ENCODE peak calls at places on chromosomes 1 and 21, in ten cellular contexts. W is NCI-H1694 treated with DMSO at 0.1 percent for 48 hours; S is CD4-positive, alpha-beta T cell; E is adrenal gland; J is right cardiac atrium; P is left lobe of liver; I is NCI-H1092; A is bronchial epithelial cell; H is MM.1S; T is NCI-H1105 treated with DMSO at 0.1 percent for 48 hours. Z is an unnamed sample.

GRCh38 chr1:178263341-178263740 is 169.4 kb downstream of the RASAL2 start:
- DNase-seq in T (no peak), A (no peak), E (no peak), I (no peak), W (no peak), S (no peak), P (no peak), J (no peak), H (no peak), Z (no peak)

GRCh38 chr1:198681831-198682756 is 43.3 kb downstream of the PTPRC start:
- DNase-seq in A (peak), I (no peak), H (peak), P (no peak), T (peak), S (peak), J (peak), E (peak), W (peak), Z (peak)

GRCh38 chr1:155318082-155318481 is 2.6 kb upstream of the RUSC1 start:
- DNase-seq in A (no peak), I (no peak), T (no peak), P (no peak), W (no peak), E (no peak), H (no peak), S (no peak), J (peak), Z (no peak)

GRCh38 chr1:200962631-200963030 is 60.9 kb downstream of the KIF21B start:
- DNase-seq in W (no peak), S (no peak), H (no peak), A (no peak), J (no peak), T (no peak), P (no peak), E (no peak), I (no peak), Z (no peak)

GRCh38 chr1:201891451-201892045 is 2.9 kb downstream of the SHISA4 start:
- DNase-seq in E (no peak), J (no peak), W (no peak), I (no peak), H (no peak), A (no peak), P (no peak), T (no peak), S (no peak), Z (no peak)

GRCh38 chr1:19124273-19124672 is 85.8 kb downstream of the UBR4 start:
- DNase-seq in T (no peak), I (no peak), A (no peak), W (no peak), P (no peak), S (no peak), J (no peak), E (no peak), H (no peak), Z (no peak)

GRCh38 chr1:156372876-156373275 is 3.9 kb downstream of the RHBG start:
- DNase-seq in H (no peak), J (no peak), W (no peak), T (no peak), S (no peak), A (no peak), P (no peak), E (no peak), I (no peak), Z (no peak)

GRCh38 chr1:221169447-221169889 is 290.2 kb downstream of the HLX start:
- DNase-seq in T (no peak), J (no peak), P (no peak), S (no peak), H (no peak), I (no peak), A (peak), W (no peak), E (no peak), Z (no peak)

GRCh38 chr1:67609942-67610341 is 75.1 kb upstream of the GADD45A start:
- DNase-seq in T (no peak), W (no peak), H (no peak), J (no peak), I (no peak), A (no peak), P (no peak), S (no peak), E (no peak), Z (no peak)

GRCh38 chr1:4771267-4771666 is 116.9 kb downstream of the AJAP1 start:
- DNase-seq in I (no peak), P (no peak), T (no peak), J (no peak), H (no peak), A (no peak), S (no peak), E (no peak), W (no peak), Z (no peak)

GRCh38 chr1:153238536-153238935 is 21.0 kb upstream of the LORICRIN start:
- DNase-seq in S (no peak), J (no peak), E (no peak), P (no peak), I (no peak), W (no peak), H (no peak), A (no peak), T (no peak), Z (no peak)

GRCh38 chr21:45363921-45364463 is 41.0 kb upstream of the COL18A1 start:
- DNase-seq in W (no peak), A (peak), I (no peak), J (peak), T (no peak), E (peak), S (peak), P (no peak), H (no peak), Z (peak)

GRCh38 chr1:55931272-55931940 is 648.0 kb downstream of the PLPP3 start:
- DNase-seq in P (no peak), J (no peak), H (no peak), E (no peak), A (peak), I (no peak), W (no peak), S (no peak), T (no peak), Z (no peak)

GRCh38 chr1:109764561-109765482 is 1.1 kb upstream of the EPS8L3 start:
- DNase-seq in W (no peak), I (no peak), S (no peak), J (peak), P (peak), A (no peak), E (no peak), T (no peak), H (no peak), Z (no peak)

GRCh38 chr1:6097824-6098223 is 52.1 kb downstream of the KCNAB2 start:
- DNase-seq in P (no peak), E (no peak), J (no peak), W (no peak), H (no peak), S (no peak), A (no peak), I (no peak), T (no peak), Z (no peak)

GRCh38 chr1:21691739-21692138 is 22.6 kb upstream of the RAP1GAP start:
- DNase-seq in S (no peak), H (no peak), J (no peak), A (peak), E (no peak), I (no peak), P (no peak), T (no peak), W (no peak), Z (no peak)

GRCh38 chr21:30981403-30981802 is 56.9 kb downstream of the KRTAP19-8 start:
- DNase-seq in J (no peak), A (no peak), I (no peak), P (no peak), W (no peak), S (no peak), H (no peak), T (no peak), E (no peak), Z (no peak)

GRCh38 chr1:239635276-239635675 is 248.9 kb downstream of the CHRM3 start:
- DNase-seq in P (no peak), J (no peak), W (no peak), H (no peak), S (no peak), T (no peak), A (no peak), I (no peak), E (no peak), Z (no peak)

GRCh38 chr1:236685917-236686814 is at the start of gene ACTN2:
- DNase-seq in A (no peak), H (no peak), S (peak), W (no peak), E (peak), T (peak), P (peak), I (peak), J (peak), Z (no peak)

GRCh38 chr1:210937846-210938245 is 196.1 kb downstream of the KCNH1 start:
- DNase-seq in E (no peak), J (no peak), W (no peak), P (no peak), A (no peak), T (no peak), S (no peak), I (no peak), H (no peak), Z (no peak)

GRCh38 chr1:47194314-47194713 is 4.5 kb upstream of the PDZK1IP1 start:
- DNase-seq in W (no peak), J (no peak), I (no peak), T (no peak), P (peak), A (no peak), E (no peak), H (no peak), S (no peak), Z (no peak)

GRCh38 chr1:84907095-84907827 is 14.3 kb upstream of the LPAR3 start:
- DNase-seq in T (no peak), A (peak), J (no peak), S (no peak), P (no peak), H (no peak), I (no peak), E (no peak), W (no peak), Z (no peak)

GRCh38 chr1:93976291-93976690 is 67.1 kb upstream of the GCLM start:
- DNase-seq in I (no peak), H (no peak), J (no peak), P (no peak), E (no peak), T (no peak), A (no peak), W (no peak), S (no peak), Z (no peak)

GRCh38 chr21:36891692-36892091 is 74.8 kb downstream of the HLCS start:
- DNase-seq in S (no peak), E (no peak), T (no peak), A (no peak), J (no peak), W (no peak), P (no peak), I (no peak), H (no peak), Z (no peak)

GRCh38 chr1:17212487-17213121 is 7.7 kb downstream of the PADI1 start:
- DNase-seq in P (no peak), H (no peak), W (no peak), A (peak), E (peak), J (peak), I (no peak), S (peak), T (peak), Z (no peak)

GRCh38 chr21:42539931-42540343 is 26.3 kb downstream of the SLC37A1 start:
- DNase-seq in P (no peak), J (no peak), A (no peak), S (no peak), W (peak), E (no peak), I (no peak), H (no peak), T (no peak), Z (peak)

GRCh38 chr1:160996195-160996594 is 24.8 kb downstream of the F11R start:
- DNase-seq in T (no peak), E (no peak), A (peak), W (no peak), J (no peak), I (no peak), S (no peak), P (no peak), H (no peak), Z (no peak)

GRCh38 chr1:186298851-186299250 is 76.2 kb downstream of the TPR start:
- DNase-seq in H (no peak), S (no peak), W (no peak), T (no peak), P (no peak), A (no peak), I (no peak), E (no peak), J (no peak), Z (no peak)

GRCh38 chr1:226185153-226186036 is 1.1 kb downstream of the ACBD3 start:
- DNase-seq in H (no peak), E (no peak), W (no peak), T (no peak), J (no peak), A (peak), P (no peak), I (no peak), S (no peak), Z (peak)

GRCh38 chr21:16534408-16535099 is 804.8 kb downstream of the USP25 start:
- DNase-seq in H (no peak), W (no peak), T (peak), J (peak), I (peak), A (peak), E (peak), S (no peak), P (peak), Z (no peak)

GRCh38 chr1:101360506-101360905 is 123.7 kb downstream of the S1PR1 start:
- DNase-seq in I (no peak), A (no peak), E (no peak), W (no peak), J (no peak), P (no peak), T (no peak), H (no peak), S (no peak), Z (no peak)

GRCh38 chr21:41091561-41091960 is 76.4 kb upstream of the BACE2 start:
- DNase-seq in A (no peak), E (no peak), J (no peak), T (no peak), P (no peak), I (no peak), H (no peak), W (no peak), S (no peak), Z (no peak)

GRCh38 chr1:172394167-172394751 is 26.2 kb upstream of the C1orf105 start:
- DNase-seq in J (no peak), S (peak), I (no peak), W (no peak), A (peak), T (no peak), P (no peak), E (peak), H (peak), Z (peak)

GRCh38 chr21:23861908-23862504 is 1745.3 kb downstream of the MRPL39 start:
- DNase-seq in A (no peak), T (no peak), I (no peak), S (no peak), E (no peak), J (no peak), P (no peak), W (no peak), H (no peak), Z (no peak)